ENCODE peak calls at places on chromosomes 11 and 22, in four cellular contexts. I, M, W and Q are unnamed samples.

GRCh38 chr11:115081972-115082371 is 403.6 kb downstream of the NXPE2 start:
- DNase-seq in I (no peak), M (no peak), W (no peak), Q (no peak)

GRCh38 chr11:67022961-67023956 is at the start of gene SYT12:
- DNase-seq in I (no peak), M (no peak), W (no peak), Q (no peak)

GRCh38 chr11:81644239-81644840 is 1089.3 kb downstream of the FAM181B start:
- DNase-seq in I (no peak), M (no peak), W (no peak), Q (peak; percentile 1)

GRCh38 chr11:8296872-8297271 is 33.2 kb upstream of the LMO1 start:
- DNase-seq in I (no peak), M (no peak), W (no peak), Q (no peak)

GRCh38 chr11:109960831-109961230 is 132.4 kb upstream of the ZC3H12C start:
- DNase-seq in I (peak; percentile 86), M (no peak), W (peak; percentile 89), Q (peak; percentile 84)

GRCh38 chr11:64092119-64092760 is 56.5 kb downstream of the FLRT1 start:
- DNase-seq in I (no peak), M (peak; percentile 72), W (no peak), Q (no peak)

GRCh38 chr11:120666121-120666639 is 154.6 kb downstream of the GRIK4 start:
- DNase-seq in I (no peak), M (no peak), W (no peak), Q (no peak)

GRCh38 chr22:45638834-45639746 is 32.5 kb upstream of the ATXN10 start:
- DNase-seq in I (peak; percentile 10), M (peak; percentile 75), W (peak; percentile 22), Q (no peak)

GRCh38 chr22:28670153-28670552 is 9.5 kb downstream of the TTC28 start:
- DNase-seq in I (no peak), M (no peak), W (no peak), Q (peak; percentile 62)

GRCh38 chr11:9001736-9002135 is 2.1 kb downstream of the NRIP3 start:
- DNase-seq in I (peak; percentile 86), M (no peak), W (no peak), Q (peak; percentile 48)

DNA sequence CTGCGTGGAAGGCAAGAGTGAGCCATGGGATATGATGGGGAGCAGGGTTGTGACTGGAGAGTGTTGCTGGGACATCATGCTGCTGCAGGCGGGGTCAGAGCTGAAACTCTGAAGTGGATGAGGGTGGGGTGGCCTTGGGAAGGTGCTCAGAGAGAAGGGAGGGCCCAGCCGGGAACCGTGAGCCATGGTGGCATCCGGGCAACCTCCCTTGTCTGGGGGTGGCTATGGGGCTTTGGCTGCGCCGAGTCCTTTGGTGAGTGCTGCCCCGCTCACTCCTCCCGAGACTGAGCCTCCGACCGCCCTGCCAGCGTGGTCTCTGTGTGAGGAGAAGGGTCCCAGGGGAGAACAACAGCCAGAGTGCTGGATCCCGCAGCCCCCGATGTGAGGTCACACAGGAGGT is 632.0 kb downstream of the BRD1 start:
- DNase-seq in I (no peak), M (no peak), W (no peak), Q (no peak)
- TF ChIP-seq CTCF in I (no peak), M (no peak), W (no peak), Q (no peak)

GRCh38 chr11:26331911-26332571 is at the start of gene ANO3:
- DNase-seq in I (peak; percentile 84), M (peak; percentile 84), W (peak; percentile 65), Q (peak; percentile 18)
- TF ChIP-seq CTCF in I (peak; percentile 59), M (peak; percentile 44), W (peak; percentile 68), Q (peak; percentile 70)

GRCh38 chr11:69189059-69189458 is 33.3 kb downstream of the SMIM38 start:
- DNase-seq in I (no peak), M (no peak), W (no peak), Q (no peak)

GRCh38 chr11:69187540-69188065 is 31.9 kb downstream of the SMIM38 start:
- DNase-seq in I (no peak), M (no peak), W (no peak), Q (no peak)

GRCh38 chr11:69190796-69191536 is 35.2 kb downstream of the SMIM38 start:
- DNase-seq in I (no peak), M (no peak), W (no peak), Q (no peak)

GRCh38 chr11:69183613-69184012 is 27.9 kb downstream of the SMIM38 start:
- DNase-seq in I (no peak), M (no peak), W (no peak), Q (no peak)

DNA sequence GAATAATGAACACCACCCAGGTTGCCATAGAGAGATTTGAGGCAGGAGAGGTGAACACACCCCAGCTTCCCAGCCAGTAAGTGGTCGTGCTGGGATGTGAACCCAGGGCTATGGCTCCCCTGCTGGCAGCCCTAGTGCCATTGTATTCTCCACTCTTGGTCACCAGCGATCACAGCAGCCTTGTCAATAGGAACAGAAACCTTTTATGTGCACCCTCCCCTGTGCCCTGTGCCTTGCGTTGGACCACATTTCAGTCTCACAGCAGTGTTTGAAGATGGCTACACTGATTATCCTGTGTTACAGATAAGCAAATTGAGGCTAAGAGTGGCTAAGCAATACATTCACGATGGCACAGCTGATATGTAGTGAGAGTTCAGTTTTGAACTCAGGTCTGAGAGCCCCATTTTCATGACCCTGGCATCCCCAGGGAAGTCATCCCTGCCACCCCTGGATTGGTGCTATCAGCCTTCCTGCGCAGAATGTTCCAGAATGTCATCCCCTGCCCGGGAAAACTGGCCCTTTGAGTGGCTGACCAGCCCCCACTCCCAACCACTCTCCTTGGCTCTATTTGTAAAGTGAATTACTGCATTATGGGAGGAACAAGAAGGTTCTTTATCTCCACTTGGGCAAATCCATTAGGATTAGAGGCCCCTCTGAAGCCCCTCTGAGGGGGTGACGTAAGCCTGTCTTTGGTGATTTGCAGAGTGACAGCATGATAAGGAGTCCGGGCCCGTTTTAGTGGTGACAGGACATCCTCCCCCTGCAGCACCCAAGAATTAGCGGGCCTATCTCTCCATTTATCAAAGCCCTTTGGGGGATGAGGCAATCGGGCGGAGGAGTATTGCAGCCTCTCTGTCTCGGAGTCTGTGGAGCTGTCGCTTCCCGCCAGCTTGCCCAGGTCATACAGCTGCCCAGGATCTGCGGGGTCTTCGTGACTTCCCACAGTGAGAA is 30.9 kb downstream of the SMIM38 start:
- DNase-seq in I (no peak), M (no peak), W (no peak), Q (no peak)
- TF ChIP-seq CTCF in I (peak; percentile 18), M (no peak), W (no peak), Q (peak; percentile 24)

GRCh38 chr11:127493330-127493729 is 492.8 kb upstream of the KIRREL3 start:
- DNase-seq in I (no peak), M (no peak), W (no peak), Q (no peak)
- TF ChIP-seq CTCF in I (peak; percentile 45), M (no peak), W (peak; percentile 3), Q (peak; percentile 17)

GRCh38 chr22:43269325-43270040 is 73.7 kb downstream of the SCUBE1 start:
- DNase-seq in I (no peak), M (no peak), W (no peak), Q (no peak)

GRCh38 chr22:43270949-43271348 is 72.2 kb downstream of the SCUBE1 start:
- DNase-seq in I (no peak), M (no peak), W (no peak), Q (no peak)

GRCh38 chr22:43272301-43272700 is 70.9 kb downstream of the SCUBE1 start:
- DNase-seq in I (no peak), M (peak; percentile 65), W (no peak), Q (no peak)

GRCh38 chr22:43268261-43268660 is 74.9 kb downstream of the SCUBE1 start:
- DNase-seq in I (no peak), M (no peak), W (no peak), Q (no peak)

GRCh38 chr22:43270314-43270908 is 72.8 kb downstream of the SCUBE1 start:
- DNase-seq in I (no peak), M (no peak), W (no peak), Q (no peak)
- TF ChIP-seq CTCF in I (peak; percentile 13), M (no peak), W (peak; percentile 8), Q (peak; percentile 31)

DNA sequence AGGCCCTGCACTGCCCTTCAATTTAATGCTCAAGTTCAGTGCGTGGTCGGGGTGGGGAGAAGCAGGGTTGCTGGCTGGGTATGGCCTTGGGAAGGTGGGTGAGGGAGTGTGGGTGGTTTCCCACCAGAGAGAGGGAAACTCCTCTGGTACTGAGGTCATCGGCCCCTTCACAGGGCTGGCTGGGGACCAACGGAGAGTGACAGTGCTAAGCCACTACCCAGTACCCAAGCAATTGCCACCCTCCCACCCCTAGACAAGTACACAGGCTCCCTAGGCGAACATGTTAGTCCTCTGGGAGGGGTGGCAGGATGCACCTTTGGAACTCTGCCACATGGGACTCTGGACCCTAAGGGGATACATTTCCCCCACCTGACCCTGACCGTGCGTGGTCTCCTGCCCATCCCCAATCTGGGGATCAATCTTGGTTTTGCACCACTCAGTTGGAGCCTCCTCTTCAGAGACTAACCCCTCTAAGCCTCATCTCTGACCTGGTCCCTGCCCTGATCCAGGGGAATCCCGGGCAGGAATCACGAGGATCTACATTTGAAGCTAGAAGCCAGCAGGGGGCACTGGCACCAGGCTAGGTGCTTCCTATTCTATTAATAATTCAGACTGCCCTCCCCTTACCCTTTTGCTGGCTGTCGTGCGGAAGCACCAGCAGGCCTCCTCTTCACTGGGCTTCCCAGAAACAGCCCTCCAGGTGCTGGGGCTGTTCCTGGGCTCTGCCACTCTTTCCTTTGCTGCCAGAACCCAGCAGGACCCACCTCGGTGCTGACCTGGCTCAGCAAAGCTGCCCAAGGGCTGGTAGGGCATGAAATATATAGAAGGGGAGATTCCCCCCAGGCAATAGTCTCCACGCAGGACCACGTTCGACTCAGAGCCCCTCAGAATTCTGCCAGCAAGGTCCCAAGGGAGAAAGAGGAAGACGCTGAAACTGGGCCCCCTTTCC is 377.7 kb downstream of the TENM4 start:
- DNase-seq in I (no peak), M (no peak), W (no peak), Q (no peak)
- TF ChIP-seq CTCF in I (peak; percentile 60), M (peak; percentile 17), W (peak; percentile 26), Q (peak; percentile 50)

GRCh38 chr22:20153945-20154344 is 3.1 kb upstream of the CCDC188 start:
- DNase-seq in I (no peak), M (no peak), W (no peak), Q (no peak)
- TF ChIP-seq CTCF in I (no peak), M (no peak), W (no peak), Q (no peak)

GRCh38 chr22:37674951-37675929 is at the start of gene LGALS1:
- DNase-seq in I (peak; percentile 98), M (peak; percentile 96), W (peak; percentile 98), Q (peak; percentile 95)
- TF ChIP-seq CTCF in I (no peak), M (peak; percentile 14), W (peak; percentile 5), Q (peak; percentile 19)